ENCODE peak calls at places on chromosomes 3 and 15, in five cellular contexts. F, W, B, M and U are unnamed samples.
A peak's percentile ranks its signal among the peaks of the same experiment; 100 is the strongest.

GRCh38 chr3:18111702-18112311 is 313.3 kb downstream of the SATB1 start:
- DNase-seq in F (peak; percentile 29), W (no peak), B (no peak), M (no peak), U (no peak)

GRCh38 chr3:143255725-143256124 is 136.2 kb downstream of the CHST2 start:
- DNase-seq in F (no peak), W (no peak), B (no peak), M (no peak), U (no peak)

GRCh38 chr3:37481986-37482385 is 307.6 kb upstream of the LRRFIP2 start:
- DNase-seq in F (no peak), W (no peak), B (no peak), M (no peak), U (no peak)

GRCh38 chr15:56886450-56886856 is 32.0 kb upstream of the TCF12 start:
- DNase-seq in F (peak; percentile 17), W (no peak), B (no peak), M (peak; percentile 17), U (no peak)

GRCh38 chr3:123605789-123606234 is 21.0 kb upstream of the HACD2 start:
- DNase-seq in F (no peak), W (no peak), B (no peak), M (peak; percentile 76), U (peak; percentile 87)

GRCh38 chr3:159894386-159894785 is 94.2 kb upstream of the IL12A start:
- DNase-seq in F (no peak), W (no peak), B (no peak), M (no peak), U (no peak)

GRCh38 chr3:163562625-163563024 is 1515.7 kb downstream of the SI start:
- DNase-seq in F (no peak), W (no peak), B (no peak), M (no peak), U (no peak)

GRCh38 chr3:4139462-4140140 is 163.6 kb upstream of the SETMAR start:
- DNase-seq in F (no peak), W (no peak), B (no peak), M (no peak), U (no peak)

GRCh38 chr3:71250026-71250425 is 333.5 kb downstream of the FOXP1 start:
- DNase-seq in F (no peak), W (no peak), B (no peak), M (no peak), U (no peak)

GRCh38 chr15:28975766-28976179 is 90.0 kb downstream of the APBA2 start:
- DNase-seq in F (peak; percentile 55), W (no peak), B (peak; percentile 72), M (peak; percentile 55), U (peak; percentile 69)

GRCh38 chr3:11335056-11335608 is 62.9 kb downstream of the ATG7 start:
- DNase-seq in F (peak; percentile 81), W (peak; percentile 17), B (no peak), M (peak; percentile 89), U (peak; percentile 62)

GRCh38 chr15:92454525-92455105 is 60.9 kb downstream of the ST8SIA2 start:
- DNase-seq in F (no peak), W (no peak), B (no peak), M (no peak), U (no peak)

GRCh38 chr3:111728566-111728935 is 130.5 kb upstream of the PHLDB2 start:
- DNase-seq in F (no peak), W (no peak), B (no peak), M (no peak), U (no peak)

GRCh38 chr15:90810354-90810753 is 58.0 kb upstream of the FURIN start:
- DNase-seq in F (no peak), W (no peak), B (no peak), M (no peak), U (no peak)

GRCh38 chr3:84108442-84108971 is 850.3 kb upstream of the CADM2 start:
- DNase-seq in F (peak; percentile 77), W (no peak), B (no peak), M (peak; percentile 33), U (peak; percentile 76)

GRCh38 chr15:29612096-29612495 is 210.2 kb downstream of the TJP1 start:
- DNase-seq in F (peak; percentile 76), W (no peak), B (no peak), M (peak; percentile 97), U (peak; percentile 92)

GRCh38 chr3:54743755-54744154 is 184.1 kb downstream of the LRTM1 start:
- DNase-seq in F (no peak), W (no peak), B (no peak), M (no peak), U (no peak)

GRCh38 chr3:14836049-14836468 is 17.3 kb downstream of the FGD5 start:
- DNase-seq in F (no peak), W (no peak), B (no peak), M (no peak), U (no peak)

GRCh38 chr3:23580337-23580736 is 225.4 kb upstream of the UBE2E1 start:
- DNase-seq in F (peak; percentile 87), W (no peak), B (no peak), M (peak; percentile 84), U (no peak)

GRCh38 chr15:52448010-52448890 is 80.4 kb downstream of the MYO5A start:
- DNase-seq in F (no peak), W (no peak), B (no peak), M (no peak), U (no peak)

GRCh38 chr3:177208223-177208622 is 10.9 kb upstream of the TBL1XR1 start:
- DNase-seq in F (no peak), W (no peak), B (no peak), M (peak; percentile 90), U (no peak)

GRCh38 chr3:46988616-46989015 is 9.2 kb downstream of the NBEAL2 start:
- DNase-seq in F (no peak), W (no peak), B (no peak), M (no peak), U (no peak)

GRCh38 chr3:107846282-107846852 is 244.5 kb downstream of the CD47 start:
- DNase-seq in F (peak; percentile 64), W (peak; percentile 69), B (peak; percentile 85), M (peak; percentile 78), U (peak; percentile 84)

GRCh38 chr3:45008117-45008516 is 18.0 kb upstream of the CLEC3B start:
- DNase-seq in F (peak; percentile 79), W (no peak), B (no peak), M (no peak), U (no peak)

GRCh38 chr3:151430821-151431484 is 29.9 kb downstream of the IGSF10 start:
- DNase-seq in F (no peak), W (no peak), B (no peak), M (no peak), U (no peak)

DNA sequence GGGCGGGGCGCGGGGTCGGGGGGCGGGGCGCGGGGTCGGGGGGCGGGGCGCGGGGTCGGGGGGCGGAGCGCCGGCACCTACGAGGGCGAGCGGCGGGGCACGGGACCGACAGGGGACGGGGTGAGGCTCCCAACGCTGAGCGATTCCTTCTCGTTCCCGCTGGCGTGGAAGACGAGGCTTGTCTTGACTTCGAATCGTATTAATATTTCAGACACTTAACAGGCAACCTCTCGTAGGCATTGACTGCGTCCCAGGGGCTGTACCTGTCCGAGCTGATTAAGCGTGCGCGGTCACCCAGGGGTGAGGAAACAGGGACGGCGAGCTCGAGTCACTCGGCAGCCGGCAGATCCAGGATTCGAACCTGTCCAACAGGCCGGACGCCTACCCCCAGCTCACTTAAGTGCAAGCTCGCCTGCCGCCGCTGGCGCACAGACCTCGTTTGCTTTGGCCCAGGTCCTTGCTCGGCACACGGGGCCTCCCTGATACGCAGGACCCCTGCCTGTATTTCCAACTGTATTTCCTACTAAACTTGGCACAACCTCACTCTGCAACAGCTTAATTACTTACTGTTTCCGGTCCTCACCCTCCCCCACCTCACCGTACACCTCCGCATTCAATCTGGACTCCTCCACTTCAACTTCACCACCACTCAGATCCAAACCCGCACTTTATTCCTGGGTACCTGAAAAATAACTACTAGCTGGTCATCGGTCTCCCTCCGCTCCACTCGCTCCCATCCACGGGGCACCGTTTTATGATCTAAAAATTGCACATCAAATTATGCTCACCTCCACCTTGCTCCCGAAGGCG is 680 bp upstream of the ZXDC start:
- DNase-seq in F (peak; percentile 25), W (peak; percentile 41), B (peak; percentile 67), M (peak; percentile 90), U (peak; percentile 64)
- H3K9ac ChIP-seq in F (peak overlapping the region; percentile 46), W (peak overlapping the region; percentile 64), B (peak overlapping the region; percentile 70), M (peak overlapping the region; percentile 78), U (peak overlapping the region; percentile 51)

GRCh38 chr15:47386459-47386858 is 330.8 kb upstream of the SEMA6D start:
- DNase-seq in F (no peak), W (no peak), B (no peak), M (no peak), U (no peak)
- H2AK5ac ChIP-seq in F (no peak overlapping the region), W (no peak overlapping the region), B (no peak overlapping the region), M (no peak overlapping the region), U (no peak overlapping the region)

GRCh38 chr15:73807865-73808264 is 54.7 kb upstream of the INSYN1 start:
- DNase-seq in F (no peak), W (no peak), B (no peak), M (no peak), U (no peak)
- H3K79me1 ChIP-seq in F (no peaks in the 10 kb centered on the region), W (no peaks in the 10 kb centered on the region), B (no peaks in the 10 kb centered on the region), M (no peaks in the 10 kb centered on the region), U (no peaks in the 10 kb centered on the region)

GRCh38 chr3:29344154-29344553 is 63.3 kb downstream of the RBMS3 start:
- DNase-seq in F (no peak), W (no peak), B (no peak), M (no peak), U (no peak)

GRCh38 chr3:29346828-29347227 is 66.0 kb downstream of the RBMS3 start:
- DNase-seq in F (peak; percentile 59), W (no peak), B (no peak), M (peak; percentile 33), U (peak; percentile 82)

GRCh38 chr3:29344986-29345385 is 64.1 kb downstream of the RBMS3 start:
- DNase-seq in F (no peak), W (no peak), B (no peak), M (no peak), U (peak; percentile 37)

GRCh38 chr3:29347412-29347811 is 66.5 kb downstream of the RBMS3 start:
- DNase-seq in F (no peak), W (no peak), B (no peak), M (no peak), U (no peak)

GRCh38 chr3:29345923-29346322 is 65.1 kb downstream of the RBMS3 start:
- DNase-seq in F (no peak), W (no peak), B (no peak), M (no peak), U (no peak)
- H3K9ac ChIP-seq in F (no peak overlapping the region), W (no peak overlapping the region), B (no peak overlapping the region), M (no peak overlapping the region), U (no peak overlapping the region)

GRCh38 chr3:52323526-52324295 is 7.6 kb downstream of the DNAH1 start:
- DNase-seq in F (no peak), W (no peak), B (no peak), M (no peak), U (peak; percentile 47)
- H2AK5ac ChIP-seq in F (no peak overlapping the region), W (peak overlapping the region; percentile 8), B (no peak overlapping the region), M (peak overlapping the region; percentile 59), U (no peak overlapping the region)

DNA sequence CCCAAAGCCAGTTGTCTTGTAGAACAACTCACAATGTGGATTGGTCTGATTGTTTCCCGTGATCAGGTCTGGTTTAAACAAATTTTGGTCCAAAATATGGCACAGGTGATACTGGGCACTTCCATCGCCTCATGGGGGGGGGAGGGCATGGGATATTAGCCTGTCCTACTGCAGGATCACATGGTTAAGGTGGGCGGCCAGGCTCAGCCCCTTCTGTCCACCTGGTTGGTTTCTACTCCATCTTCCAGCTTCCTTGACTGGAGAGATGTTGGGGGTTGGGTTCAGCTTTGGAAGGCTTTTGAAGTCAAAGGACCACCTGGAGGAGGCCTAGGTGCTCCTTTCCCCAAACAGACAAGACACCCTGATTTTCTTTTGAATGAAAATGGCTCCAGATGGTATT is 7.2 kb downstream of the KLF13 start:
- DNase-seq in F (no peak), W (no peak), B (no peak), M (no peak), U (no peak)
- H3K79me1 ChIP-seq in F (peaks cover 96% of the 10 kb centered on the region), W (peaks cover 11% of the 10 kb centered on the region), B (peaks cover 29% of the 10 kb centered on the region), M (no peaks in the 10 kb centered on the region), U (peaks cover 55% of the 10 kb centered on the region)

GRCh38 chr3:187291512-187292132 is at the start of gene MASP1:
- DNase-seq in F (peak; percentile 38), W (peak; percentile 27), B (no peak), M (no peak), U (peak; percentile 80)
- H3K9ac ChIP-seq in F (peak within 1 kb of the TSS; percentile 95), W (peak within 1 kb of the TSS; percentile 7), B (peak within 1 kb of the TSS; percentile 21), M (no peak within 1 kb of the TSS), U (peak within 1 kb of the TSS; percentile 30)